ENCODE peak calls at places on chromosomes 3 and 15, in six cellular contexts. J is gastrocnemius medialis, B is left kidney, V is activated T-cell treated with anti-CD3 and anti-CD28 coated beads for 1 hour, F is HEK293T, G is NT2/D1. H is an unnamed sample.

GRCh38 chr15:38088971-38089370 is 154.5 kb downstream of the TMCO5A start:
- DNase-seq in J (no peak), B (no peak), V (no peak), F (no peak), G (no peak), H (no peak)

GRCh38 chr15:51312754-51313390 is 25.5 kb downstream of the CYP19A1 start:
- DNase-seq in J (no peak), B (no peak), V (no peak), F (no peak), G (no peak), H (no peak)

GRCh38 chr15:101156509-101157159 is 95.2 kb downstream of the CHSY1 start:
- DNase-seq in J (no peak), B (peak), V (no peak), F (no peak), G (no peak), H (peak)

GRCh38 chr15:61621146-61621545 is 392.0 kb upstream of the RORA start:
- DNase-seq in J (no peak), B (peak), V (no peak), F (peak), G (no peak), H (no peak)

GRCh38 chr15:56913670-56914069 is 4.8 kb upstream of the TCF12 start:
- DNase-seq in J (no peak), B (no peak), V (no peak), F (no peak), G (no peak), H (no peak)

GRCh38 chr3:173993299-173993698 is 595.8 kb downstream of the NLGN1 start:
- DNase-seq in J (no peak), B (peak), V (no peak), F (peak), G (peak), H (no peak)

GRCh38 chr3:43015572-43016512 is 36.7 kb downstream of the GASK1A start:
- DNase-seq in J (no peak), B (no peak), V (no peak), F (no peak), G (no peak), H (no peak)

GRCh38 chr15:72722071-72722696 is 36.2 kb downstream of the BBS4 start:
- DNase-seq in J (peak), B (peak), V (peak), F (peak), G (peak), H (peak)

GRCh38 chr15:40333922-40334492 is 6.7 kb downstream of the CCDC9B start:
- DNase-seq in J (peak), B (peak), V (no peak), F (no peak), G (no peak), H (peak)

GRCh38 chr3:24305795-24306467 is 188.7 kb downstream of the THRB start:
- DNase-seq in J (no peak), B (peak), V (no peak), F (peak), G (peak), H (no peak)

GRCh38 chr3:52277972-52278509 is 408 bp downstream of the WDR82 start:
- DNase-seq in J (peak), B (peak), V (peak), F (peak), G (no peak), H (peak)

GRCh38 chr3:189490337-189490736 is 140.9 kb upstream of the TP63 start:
- DNase-seq in J (no peak), B (peak), V (no peak), F (no peak), G (no peak), H (no peak)

GRCh38 chr15:74235962-74236361 is at the start of gene CCDC33:
- DNase-seq in J (no peak), B (no peak), V (no peak), F (no peak), G (no peak), H (no peak)

GRCh38 chr15:61997786-61998185 is 62.5 kb downstream of the VPS13C start:
- DNase-seq in J (no peak), B (no peak), V (no peak), F (no peak), G (no peak), H (no peak)

GRCh38 chr3:192916455-192917257 is 1.0 kb downstream of the MB21D2 start:
- DNase-seq in J (peak), B (peak), V (no peak), F (peak), G (peak), H (peak)

GRCh38 chr15:41999290-42000285 is 21.3 kb downstream of the PLA2G4E start:
- DNase-seq in J (no peak), B (no peak), V (no peak), F (no peak), G (no peak), H (no peak)

GRCh38 chr3:150469931-150470740 is 62.0 kb downstream of the TSC22D2 start:
- DNase-seq in J (no peak), B (no peak), V (no peak), F (no peak), G (no peak), H (no peak)

GRCh38 chr3:12561397-12561796 is 4.5 kb downstream of the MKRN2 start:
- DNase-seq in J (no peak), B (no peak), V (no peak), F (no peak), G (no peak), H (no peak)

GRCh38 chr3:58355174-58355573 is 22.5 kb downstream of the PXK start:
- DNase-seq in J (no peak), B (no peak), V (no peak), F (no peak), G (no peak), H (no peak)

GRCh38 chr3:29612536-29612935 is 331.7 kb downstream of the RBMS3 start:
- DNase-seq in J (no peak), B (no peak), V (no peak), F (no peak), G (no peak), H (no peak)

GRCh38 chr15:70252056-70252935 is 154.6 kb upstream of the TLE3 start:
- DNase-seq in J (no peak), B (peak), V (no peak), F (no peak), G (no peak), H (no peak)

H was measured in aorta.